ENCODE peak calls at places on chromosomes 6 and 20, in nine cellular contexts. P is AG04450; G is nephron progenitor cell; Z is brain microvascular endothelial cell; A is epithelial cell of esophagus; Q is CD8-positive, alpha-beta T cell; Y is GM12864; D is type B pancreatic cell; C is cardiac muscle cell. K is an unnamed sample.

GRCh38 chr20:64080813-64081619 is 1.1 kb downstream of the OPRL1 start:
- DNase-seq in P (no peak), G (no peak), Z (no peak), A (no peak), Q (no peak), Y (no peak), D (no peak), C (no peak), K (no peak)

GRCh38 chr6:137036566-137037300 is 8.0 kb downstream of the IL20RA start:
- DNase-seq in P (no peak), G (no peak), Z (no peak), A (peak), Q (no peak), Y (no peak), D (no peak), C (no peak), K (no peak)

GRCh38 chr6:170344631-170345576 is 38.3 kb downstream of the FAM120B start:
- DNase-seq in P (no peak), G (no peak), Z (peak), A (peak), Q (no peak), Y (no peak), D (no peak), C (no peak), K (peak)

GRCh38 chr6:19287928-19288327 is 549.2 kb upstream of the ID4 start:
- DNase-seq in P (no peak), G (no peak), Z (no peak), A (no peak), Q (no peak), Y (no peak), D (no peak), C (no peak), K (no peak)

GRCh38 chr6:3372912-3373554 is 83.8 kb downstream of the SLC22A23 start:
- DNase-seq in P (no peak), G (no peak), Z (no peak), A (no peak), Q (no peak), Y (no peak), D (no peak), C (no peak), K (no peak)

GRCh38 chr20:36404435-36404978 is 98.4 kb downstream of the DLGAP4 start:
- DNase-seq in P (no peak), G (no peak), Z (peak), A (no peak), Q (no peak), Y (no peak), D (no peak), C (no peak), K (no peak)

GRCh38 chr6:156989159-156989806 is 212.1 kb downstream of the ARID1B start:
- DNase-seq in P (no peak), G (no peak), Z (no peak), A (no peak), Q (no peak), Y (no peak), D (no peak), C (no peak), K (no peak)

GRCh38 chr6:143629104-143630080 is 48.4 kb upstream of the PHACTR2 start:
- DNase-seq in P (peak), G (no peak), Z (no peak), A (no peak), Q (no peak), Y (no peak), D (no peak), C (no peak), K (no peak)

GRCh38 chr6:160667854-160668481 is 3.9 kb upstream of the LPA start:
- DNase-seq in P (no peak), G (peak), Z (no peak), A (peak), Q (peak), Y (peak), D (no peak), C (peak), K (peak)

GRCh38 chr6:104632565-104632964 is 227.2 kb downstream of the HACE1 start:
- DNase-seq in P (no peak), G (no peak), Z (no peak), A (no peak), Q (no peak), Y (no peak), D (no peak), C (no peak), K (no peak)

GRCh38 chr6:140441256-140441655 is 1066.8 kb upstream of the CITED2 start:
- DNase-seq in P (no peak), G (peak), Z (peak), A (peak), Q (no peak), Y (no peak), D (no peak), C (peak), K (peak)

GRCh38 chr20:63908008-63908682 is 13.2 kb downstream of the DNAJC5 start:
- DNase-seq in P (no peak), G (no peak), Z (no peak), A (no peak), Q (no peak), Y (no peak), D (no peak), C (no peak), K (no peak)

GRCh38 chr6:126040826-126041225 is 54.5 kb downstream of the TRMT11 start:
- DNase-seq in P (no peak), G (no peak), Z (peak), A (peak), Q (no peak), Y (no peak), D (no peak), C (no peak), K (no peak)

GRCh38 chr6:114432380-114432779 is 89.6 kb upstream of the HS3ST5 start:
- DNase-seq in P (no peak), G (peak), Z (no peak), A (no peak), Q (no peak), Y (no peak), D (no peak), C (peak), K (no peak)

GRCh38 chr6:167742719-167743303 is 83.9 kb upstream of the AFDN start:
- DNase-seq in P (no peak), G (no peak), Z (peak), A (no peak), Q (no peak), Y (no peak), D (no peak), C (no peak), K (peak)

GRCh38 chr20:10427060-10427692 is 6.8 kb downstream of the MKKS start:
- DNase-seq in P (peak), G (peak), Z (peak), A (peak), Q (peak), Y (no peak), D (no peak), C (peak), K (peak)

DNA sequence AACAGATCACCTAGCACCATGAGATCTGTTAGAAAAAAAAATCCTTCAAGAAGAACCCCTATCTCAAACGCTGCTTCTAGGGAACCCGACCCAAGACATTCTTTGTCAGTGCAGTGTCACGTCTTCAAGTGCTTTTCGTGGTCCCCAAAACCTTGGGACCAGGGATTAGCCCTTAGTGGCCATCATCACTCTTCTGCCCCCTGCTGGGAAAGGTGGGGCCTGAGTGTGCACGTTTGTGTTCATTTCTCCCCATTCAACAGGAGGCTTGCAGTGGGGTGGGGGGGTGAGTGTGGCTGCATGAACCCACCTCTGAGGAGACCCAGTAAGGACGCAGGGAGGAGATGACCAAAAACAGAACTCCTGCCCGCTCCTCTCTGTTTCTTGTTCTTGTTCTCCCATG is 218.2 kb upstream of the RNF24 start:
- DNase-seq in P (no peak), G (no peak), Z (no peak), A (no peak), Q (no peak), Y (no peak), D (no peak), C (no peak), K (no peak)
- TF ChIP-seq CTCF in P (peak), G (no peak), Z (peak), A (no peak), Q (no peak), Y (peak), D (no peak), C (peak), K (no peak)

GRCh38 chr20:35395728-35396127 is 16.0 kb downstream of the UQCC1 start:
- DNase-seq in P (no peak), G (no peak), Z (peak), A (no peak), Q (no peak), Y (no peak), D (no peak), C (no peak), K (no peak)
- TF ChIP-seq CTCF in P (peak), G (no peak), Z (peak), A (no peak), Q (no peak), Y (no peak), D (no peak), C (peak), K (no peak)

GRCh38 chr6:56220078-56220477 is 27.3 kb downstream of the COL21A1 start:
- DNase-seq in P (no peak), G (no peak), Z (no peak), A (peak), Q (no peak), Y (no peak), D (no peak), C (no peak), K (no peak)
- TF ChIP-seq CTCF in P (no peak), G (no peak), Z (no peak), A (no peak), Q (no peak), Y (no peak), D (no peak), C (no peak), K (no peak)

GRCh38 chr20:16518068-16518783 is 55.0 kb downstream of the KIF16B start:
- DNase-seq in P (peak), G (peak), Z (peak), A (peak), Q (no peak), Y (no peak), D (no peak), C (peak), K (peak)
- TF ChIP-seq CTCF in P (peak), G (peak), Z (peak), A (peak), Q (peak), Y (peak), D (peak), C (peak), K (peak)

DNA sequence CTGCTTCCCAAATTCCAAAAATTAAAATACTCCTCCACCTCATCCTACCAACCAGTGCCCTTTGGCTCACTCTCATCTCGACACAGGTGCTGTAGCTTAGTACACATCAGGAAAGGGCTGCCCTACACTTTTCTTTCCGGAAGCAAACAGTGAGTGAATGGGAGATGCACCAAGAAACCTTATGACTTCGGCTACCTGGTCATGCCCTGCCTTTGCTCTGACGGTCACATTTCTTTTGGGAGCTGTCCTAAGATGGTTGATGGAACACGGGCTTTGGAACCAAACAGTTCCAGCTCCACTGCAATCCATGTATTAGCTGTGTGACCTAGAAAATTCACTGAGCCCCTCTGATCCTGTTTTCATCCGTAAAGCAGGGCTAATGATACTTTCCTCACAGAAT is 92.7 kb upstream of the ASF1A start:
- DNase-seq in P (no peak), G (no peak), Z (no peak), A (no peak), Q (no peak), Y (no peak), D (no peak), C (no peak), K (no peak)
- TF ChIP-seq CTCF in P (no peak), G (no peak), Z (no peak), A (no peak), Q (no peak), Y (no peak), D (no peak), C (no peak), K (no peak)

DNA sequence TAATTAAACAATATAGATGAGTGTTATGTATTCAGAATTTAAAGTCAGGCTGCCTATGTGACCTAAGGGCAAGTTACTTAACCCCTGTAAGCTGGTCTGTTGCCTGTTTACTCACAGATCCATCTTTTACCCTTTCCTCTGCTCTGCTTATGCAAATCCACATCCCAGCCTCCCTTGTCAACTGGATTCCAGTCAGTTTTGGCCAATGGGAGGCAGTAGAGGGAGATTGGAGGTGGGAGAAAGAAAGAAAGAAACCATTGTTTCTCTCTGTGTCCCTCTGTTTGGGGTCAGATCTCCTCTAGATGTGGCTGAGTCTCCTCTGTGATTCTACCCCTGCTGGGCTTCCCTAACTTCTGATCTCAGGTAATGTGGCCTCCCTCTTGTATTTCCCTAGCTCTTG is 266.8 kb upstream of the PLN start:
- DNase-seq in P (no peak), G (no peak), Z (no peak), A (no peak), Q (no peak), Y (no peak), D (no peak), C (no peak), K (no peak)
- TF ChIP-seq CTCF in P (no peak), G (no peak), Z (peak), A (no peak), Q (no peak), Y (no peak), D (no peak), C (peak), K (no peak)

DNA sequence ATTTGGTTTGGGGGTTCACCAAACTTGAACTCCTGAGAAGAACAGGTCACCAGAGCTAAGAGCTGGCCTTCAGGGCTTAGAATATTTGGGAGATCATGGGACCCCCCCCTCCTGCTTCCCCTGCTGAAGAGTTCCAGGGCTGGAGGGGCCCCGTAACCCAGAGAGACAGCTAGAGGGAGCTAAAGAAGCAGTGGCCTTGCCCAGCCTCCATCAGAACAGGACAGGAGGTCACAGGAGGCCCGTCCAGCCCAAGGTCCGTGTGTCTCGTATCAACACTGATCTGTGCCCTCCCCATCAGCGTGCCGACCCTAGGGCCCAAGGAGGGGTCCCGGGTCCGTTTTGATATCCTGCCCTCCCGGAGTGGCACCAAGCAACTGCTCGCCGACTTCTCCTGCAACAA is 40.6 kb upstream of the TGM6 start:
- DNase-seq in P (no peak), G (no peak), Z (no peak), A (no peak), Q (no peak), Y (no peak), D (no peak), C (no peak), K (no peak)
- TF ChIP-seq CTCF in P (no peak), G (no peak), Z (no peak), A (no peak), Q (no peak), Y (no peak), D (no peak), C (no peak), K (no peak)

GRCh38 chr20:9352740-9353139 is 161.7 kb upstream of the LAMP5 start:
- DNase-seq in P (no peak), G (no peak), Z (no peak), A (no peak), Q (no peak), Y (no peak), D (no peak), C (no peak), K (no peak)

GRCh38 chr20:9359561-9360308 is 154.7 kb upstream of the LAMP5 start:
- DNase-seq in P (no peak), G (peak), Z (peak), A (peak), Q (no peak), Y (no peak), D (no peak), C (peak), K (peak)

GRCh38 chr20:9353180-9353915 is 161.0 kb upstream of the LAMP5 start:
- DNase-seq in P (no peak), G (no peak), Z (no peak), A (no peak), Q (no peak), Y (no peak), D (no peak), C (peak), K (no peak)

GRCh38 chr20:9353916-9354276 is 160.5 kb upstream of the LAMP5 start:
- DNase-seq in P (no peak), G (no peak), Z (no peak), A (peak), Q (no peak), Y (no peak), D (no peak), C (no peak), K (no peak)

GRCh38 chr20:9354579-9354978 is 159.8 kb upstream of the LAMP5 start:
- DNase-seq in P (no peak), G (no peak), Z (no peak), A (no peak), Q (no peak), Y (no peak), D (no peak), C (no peak), K (no peak)
- TF ChIP-seq CTCF in P (no peak), G (no peak), Z (no peak), A (no peak), Q (no peak), Y (no peak), D (no peak), C (no peak), K (no peak)

K was measured in neural crest cell.